ENCODE peak calls at places on chromosomes 11 and 22, in nine cellular contexts. One of them, this sample, is unnamed.

GRCh38 chr11:13375798-13376197 is 87.2 kb downstream of the BTBD10 start:
- DNase-seq in fibroblast of lung: no peak
- DNase-seq in fibroblast of pulmonary artery: peak; percentile 54
- DNase-seq in PC-9: no peak
- DNase-seq in IMR-90: no peak
- DNase-seq in left kidney: no peak
- DNase-seq in H9: no peak
- DNase-seq in GM18507: no peak
- DNase-seq in Calu3: no peak
- DNase-seq in this sample: no peak

GRCh38 chr22:50276143-50276542 is 6.0 kb upstream of the MAPK11 start:
- DNase-seq in H9: peak; percentile 54
- DNase-seq in IMR-90: peak; percentile 43
- DNase-seq in fibroblast of lung: peak; percentile 51
- DNase-seq in Calu3: peak; percentile 52
- DNase-seq in PC-9: no peak
- DNase-seq in fibroblast of pulmonary artery: peak; percentile 67
- DNase-seq in left kidney: peak; percentile 41
- DNase-seq in GM18507: no peak
- DNase-seq in this sample: peak; percentile 71

GRCh38 chr11:31214337-31214736 is 155.2 kb downstream of the DCDC1 start:
- DNase-seq in fibroblast of pulmonary artery: no peak
- DNase-seq in PC-9: no peak
- DNase-seq in IMR-90: no peak
- DNase-seq in left kidney: no peak
- DNase-seq in GM18507: no peak
- DNase-seq in Calu3: no peak
- DNase-seq in fibroblast of lung: no peak
- DNase-seq in H9: no peak
- DNase-seq in this sample: no peak

GRCh38 chr11:69425444-69425843 is 56.0 kb upstream of the LINC01488 start:
- DNase-seq in H9: no peak
- DNase-seq in left kidney: no peak
- DNase-seq in fibroblast of pulmonary artery: no peak
- DNase-seq in Calu3: no peak
- DNase-seq in IMR-90: no peak
- DNase-seq in GM18507: no peak
- DNase-seq in PC-9: no peak
- DNase-seq in fibroblast of lung: no peak
- DNase-seq in this sample: no peak

GRCh38 chr22:24141586-24141985 is 39.7 kb upstream of the SUSD2 start:
- DNase-seq in IMR-90: peak; percentile 63
- DNase-seq in left kidney: no peak
- DNase-seq in fibroblast of pulmonary artery: no peak
- DNase-seq in GM18507: no peak
- DNase-seq in PC-9: no peak
- DNase-seq in fibroblast of lung: peak; percentile 30
- DNase-seq in Calu3: no peak
- DNase-seq in H9: no peak
- DNase-seq in this sample: peak; percentile 36

GRCh38 chr22:44580176-44580575 is 82.1 kb upstream of the RTL6 start:
- DNase-seq in IMR-90: no peak
- DNase-seq in left kidney: no peak
- DNase-seq in fibroblast of lung: no peak
- DNase-seq in fibroblast of pulmonary artery: no peak
- DNase-seq in H9: peak; percentile 19
- DNase-seq in PC-9: no peak
- DNase-seq in Calu3: no peak
- DNase-seq in GM18507: no peak
- DNase-seq in this sample: no peak

GRCh38 chr11:95444309-95445202 is 213.6 kb upstream of the SESN3 start:
- DNase-seq in fibroblast of lung: no peak
- DNase-seq in GM18507: no peak
- DNase-seq in PC-9: no peak
- DNase-seq in left kidney: no peak
- DNase-seq in H9: no peak
- DNase-seq in IMR-90: no peak
- DNase-seq in fibroblast of pulmonary artery: no peak
- DNase-seq in Calu3: no peak
- DNase-seq in this sample: no peak

GRCh38 chr11:79458712-79459111 is 17.9 kb upstream of the TENM4 start:
- DNase-seq in GM18507: no peak
- DNase-seq in left kidney: no peak
- DNase-seq in fibroblast of pulmonary artery: no peak
- DNase-seq in PC-9: no peak
- DNase-seq in fibroblast of lung: no peak
- DNase-seq in H9: no peak
- DNase-seq in Calu3: no peak
- DNase-seq in IMR-90: no peak
- DNase-seq in this sample: no peak

GRCh38 chr11:16009021-16009420 is 347.3 kb downstream of the SOX6 start:
- DNase-seq in IMR-90: no peak
- DNase-seq in H9: no peak
- DNase-seq in GM18507: no peak
- DNase-seq in fibroblast of pulmonary artery: no peak
- DNase-seq in fibroblast of lung: no peak
- DNase-seq in PC-9: no peak
- DNase-seq in left kidney: no peak
- DNase-seq in Calu3: no peak
- DNase-seq in this sample: no peak

GRCh38 chr11:74179234-74180126 is 8.4 kb downstream of the PPME1 start:
- DNase-seq in GM18507: no peak
- DNase-seq in fibroblast of pulmonary artery: no peak
- DNase-seq in IMR-90: peak; percentile 41
- DNase-seq in left kidney: no peak
- DNase-seq in Calu3: no peak
- DNase-seq in fibroblast of lung: peak; percentile 19
- DNase-seq in H9: no peak
- DNase-seq in PC-9: no peak
- DNase-seq in this sample: peak; percentile 49

GRCh38 chr11:34999453-34999852 is 83.0 kb downstream of the PDHX start:
- DNase-seq in Calu3: no peak
- DNase-seq in left kidney: no peak
- DNase-seq in GM18507: no peak
- DNase-seq in fibroblast of pulmonary artery: no peak
- DNase-seq in fibroblast of lung: no peak
- DNase-seq in H9: no peak
- DNase-seq in PC-9: no peak
- DNase-seq in IMR-90: no peak
- DNase-seq in this sample: no peak

GRCh38 chr22:39563571-39564428 is 6.8 kb upstream of the CACNA1I start:
- DNase-seq in IMR-90: no peak
- DNase-seq in PC-9: no peak
- DNase-seq in fibroblast of lung: no peak
- DNase-seq in H9: no peak
- DNase-seq in GM18507: no peak
- DNase-seq in fibroblast of pulmonary artery: no peak
- DNase-seq in left kidney: no peak
- DNase-seq in Calu3: no peak
- DNase-seq in this sample: no peak